ENCODE peak calls at places on chromosome 12, in nine cellular contexts. One of them, this sample, is unnamed.

GRCh38 chr12:117897379-117898161 is 71.2 kb downstream of the KSR2 start:
- DNase-seq in neural progenitor cell: no peak
- DNase-seq in A673: no peak
- DNase-seq in uterus: no peak
- DNase-seq in CD8-positive, alpha-beta T cell: no peak
- DNase-seq in SK-N-SH: no peak
- DNase-seq in CD4-positive, alpha-beta T cell: no peak
- DNase-seq in left ventricle myocardium inferior: no peak
- DNase-seq in PC-3: no peak
- DNase-seq in this sample: no peak

GRCh38 chr12:102595315-102595714 is 115.0 kb upstream of the IGF1 start:
- DNase-seq in neural progenitor cell: no peak
- DNase-seq in A673: no peak
- DNase-seq in uterus: no peak
- DNase-seq in CD8-positive, alpha-beta T cell: no peak
- DNase-seq in SK-N-SH: no peak
- DNase-seq in CD4-positive, alpha-beta T cell: no peak
- DNase-seq in left ventricle myocardium inferior: no peak
- DNase-seq in PC-3: no peak
- DNase-seq in this sample: no peak

GRCh38 chr12:124550123-124551089 is 17.0 kb downstream of the NCOR2 start:
- DNase-seq in neural progenitor cell: no peak
- DNase-seq in A673: peak; percentile 74
- DNase-seq in uterus: no peak
- DNase-seq in CD8-positive, alpha-beta T cell: no peak
- DNase-seq in SK-N-SH: no peak
- DNase-seq in CD4-positive, alpha-beta T cell: no peak
- DNase-seq in left ventricle myocardium inferior: no peak
- DNase-seq in PC-3: peak; percentile 27
- DNase-seq in this sample: no peak

GRCh38 chr12:12872934-12873275 is 18.5 kb upstream of the GPRC5A start:
- DNase-seq in neural progenitor cell: no peak
- DNase-seq in A673: no peak
- DNase-seq in uterus: no peak
- DNase-seq in CD8-positive, alpha-beta T cell: no peak
- DNase-seq in SK-N-SH: no peak
- DNase-seq in CD4-positive, alpha-beta T cell: no peak
- DNase-seq in left ventricle myocardium inferior: no peak
- DNase-seq in PC-3: peak; percentile 81
- DNase-seq in this sample: no peak

GRCh38 chr12:94198872-94199271 is 50.5 kb downstream of the PLXNC1 start:
- DNase-seq in neural progenitor cell: peak; percentile 16
- DNase-seq in A673: no peak
- DNase-seq in uterus: no peak
- DNase-seq in CD8-positive, alpha-beta T cell: no peak
- DNase-seq in SK-N-SH: no peak
- DNase-seq in CD4-positive, alpha-beta T cell: no peak
- DNase-seq in left ventricle myocardium inferior: no peak
- DNase-seq in PC-3: no peak
- DNase-seq in this sample: no peak

GRCh38 chr12:75754698-75755097 is 243.3 kb upstream of the KRR1 start:
- DNase-seq in neural progenitor cell: no peak
- DNase-seq in A673: no peak
- DNase-seq in uterus: no peak
- DNase-seq in CD8-positive, alpha-beta T cell: no peak
- DNase-seq in SK-N-SH: no peak
- DNase-seq in CD4-positive, alpha-beta T cell: no peak
- DNase-seq in left ventricle myocardium inferior: no peak
- DNase-seq in PC-3: no peak
- DNase-seq in this sample: no peak

GRCh38 chr12:101490286-101490920 is 15.3 kb downstream of the SPIC start:
- DNase-seq in neural progenitor cell: peak; percentile 53
- DNase-seq in A673: peak; percentile 45
- DNase-seq in uterus: no peak
- DNase-seq in CD8-positive, alpha-beta T cell: no peak
- DNase-seq in SK-N-SH: no peak
- DNase-seq in CD4-positive, alpha-beta T cell: no peak
- DNase-seq in left ventricle myocardium inferior: no peak
- DNase-seq in PC-3: peak; percentile 54
- DNase-seq in this sample: no peak

GRCh38 chr12:24933694-24934407 is 15.1 kb downstream of the BCAT1 start:
- DNase-seq in neural progenitor cell: no peak
- DNase-seq in A673: no peak
- DNase-seq in uterus: no peak
- DNase-seq in CD8-positive, alpha-beta T cell: no peak
- DNase-seq in SK-N-SH: no peak
- DNase-seq in CD4-positive, alpha-beta T cell: no peak
- DNase-seq in left ventricle myocardium inferior: no peak
- DNase-seq in PC-3: no peak
- DNase-seq in this sample: no peak

GRCh38 chr12:20144341-20144740 is 224.0 kb upstream of the PDE3A start:
- DNase-seq in neural progenitor cell: no peak
- DNase-seq in A673: no peak
- DNase-seq in uterus: no peak
- DNase-seq in CD8-positive, alpha-beta T cell: no peak
- DNase-seq in SK-N-SH: no peak
- DNase-seq in CD4-positive, alpha-beta T cell: no peak
- DNase-seq in left ventricle myocardium inferior: no peak
- DNase-seq in PC-3: no peak
- DNase-seq in this sample: no peak

GRCh38 chr12:94841171-94841570 is 162.3 kb downstream of the NDUFA12 start:
- DNase-seq in neural progenitor cell: no peak
- DNase-seq in A673: no peak
- DNase-seq in uterus: no peak
- DNase-seq in CD8-positive, alpha-beta T cell: no peak
- DNase-seq in SK-N-SH: no peak
- DNase-seq in CD4-positive, alpha-beta T cell: no peak
- DNase-seq in left ventricle myocardium inferior: no peak
- DNase-seq in PC-3: no peak
- DNase-seq in this sample: no peak

GRCh38 chr12:41907036-41907435 is 237.6 kb downstream of the GXYLT1 start:
- DNase-seq in neural progenitor cell: peak; percentile 5
- DNase-seq in A673: no peak
- DNase-seq in uterus: no peak
- DNase-seq in CD8-positive, alpha-beta T cell: no peak
- DNase-seq in SK-N-SH: no peak
- DNase-seq in CD4-positive, alpha-beta T cell: no peak
- DNase-seq in left ventricle myocardium inferior: no peak
- DNase-seq in PC-3: no peak
- DNase-seq in this sample: no peak

GRCh38 chr12:34395056-34396005 is 373.0 kb downstream of the ALG10 start:
- DNase-seq in neural progenitor cell: no peak
- DNase-seq in A673: no peak
- DNase-seq in uterus: peak; percentile 9
- DNase-seq in CD8-positive, alpha-beta T cell: peak; percentile 2
- DNase-seq in SK-N-SH: peak; percentile 7
- DNase-seq in CD4-positive, alpha-beta T cell: no peak
- DNase-seq in left ventricle myocardium inferior: peak; percentile 1
- DNase-seq in PC-3: no peak
- DNase-seq in this sample: no peak

GRCh38 chr12:6229823-6230222 is 29.6 kb downstream of the CD9 start:
- DNase-seq in neural progenitor cell: no peak
- DNase-seq in A673: no peak
- DNase-seq in uterus: peak; percentile 80
- DNase-seq in CD8-positive, alpha-beta T cell: no peak
- DNase-seq in SK-N-SH: no peak
- DNase-seq in CD4-positive, alpha-beta T cell: no peak
- DNase-seq in left ventricle myocardium inferior: peak; percentile 54
- DNase-seq in PC-3: peak; percentile 76
- DNase-seq in this sample: peak; percentile 90

GRCh38 chr12:13374783-13375182 is 178.3 kb downstream of the EMP1 start:
- DNase-seq in neural progenitor cell: no peak
- DNase-seq in A673: no peak
- DNase-seq in uterus: no peak
- DNase-seq in CD8-positive, alpha-beta T cell: no peak
- DNase-seq in SK-N-SH: no peak
- DNase-seq in CD4-positive, alpha-beta T cell: no peak
- DNase-seq in left ventricle myocardium inferior: no peak
- DNase-seq in PC-3: no peak
- DNase-seq in this sample: no peak

GRCh38 chr12:4719821-4720636 is at the start of gene GALNT8:
- DNase-seq in neural progenitor cell: no peak
- DNase-seq in A673: peak; percentile 38
- DNase-seq in uterus: no peak
- DNase-seq in CD8-positive, alpha-beta T cell: no peak
- DNase-seq in SK-N-SH: no peak
- DNase-seq in CD4-positive, alpha-beta T cell: no peak
- DNase-seq in left ventricle myocardium inferior: no peak
- DNase-seq in PC-3: peak; percentile 9
- DNase-seq in this sample: no peak

GRCh38 chr12:78802593-78802992 is 62.0 kb upstream of the SYT1 start:
- DNase-seq in neural progenitor cell: no peak
- DNase-seq in A673: peak; percentile 66
- DNase-seq in uterus: no peak
- DNase-seq in CD8-positive, alpha-beta T cell: no peak
- DNase-seq in SK-N-SH: peak; percentile 19
- DNase-seq in CD4-positive, alpha-beta T cell: no peak
- DNase-seq in left ventricle myocardium inferior: no peak
- DNase-seq in PC-3: peak; percentile 90
- DNase-seq in this sample: peak; percentile 11

GRCh38 chr12:116266220-116266619 is 11.3 kb downstream of the MED13L start:
- DNase-seq in neural progenitor cell: peak; percentile 43
- DNase-seq in A673: peak; percentile 29
- DNase-seq in uterus: no peak
- DNase-seq in CD8-positive, alpha-beta T cell: no peak
- DNase-seq in SK-N-SH: no peak
- DNase-seq in CD4-positive, alpha-beta T cell: no peak
- DNase-seq in left ventricle myocardium inferior: no peak
- DNase-seq in PC-3: no peak
- DNase-seq in this sample: no peak

GRCh38 chr12:13968281-13968680 is 13.1 kb downstream of the GRIN2B start:
- DNase-seq in neural progenitor cell: no peak
- DNase-seq in A673: no peak
- DNase-seq in uterus: no peak
- DNase-seq in CD8-positive, alpha-beta T cell: no peak
- DNase-seq in SK-N-SH: no peak
- DNase-seq in CD4-positive, alpha-beta T cell: no peak
- DNase-seq in left ventricle myocardium inferior: no peak
- DNase-seq in PC-3: no peak
- DNase-seq in this sample: no peak

GRCh38 chr12:122182887-122183587 is at the start of gene LRRC43:
- DNase-seq in neural progenitor cell: peak; percentile 79
- DNase-seq in A673: no peak
- DNase-seq in uterus: no peak
- DNase-seq in CD8-positive, alpha-beta T cell: no peak
- DNase-seq in SK-N-SH: peak; percentile 83
- DNase-seq in CD4-positive, alpha-beta T cell: no peak
- DNase-seq in left ventricle myocardium inferior: no peak
- DNase-seq in PC-3: no peak
- DNase-seq in this sample: no peak

DNA sequence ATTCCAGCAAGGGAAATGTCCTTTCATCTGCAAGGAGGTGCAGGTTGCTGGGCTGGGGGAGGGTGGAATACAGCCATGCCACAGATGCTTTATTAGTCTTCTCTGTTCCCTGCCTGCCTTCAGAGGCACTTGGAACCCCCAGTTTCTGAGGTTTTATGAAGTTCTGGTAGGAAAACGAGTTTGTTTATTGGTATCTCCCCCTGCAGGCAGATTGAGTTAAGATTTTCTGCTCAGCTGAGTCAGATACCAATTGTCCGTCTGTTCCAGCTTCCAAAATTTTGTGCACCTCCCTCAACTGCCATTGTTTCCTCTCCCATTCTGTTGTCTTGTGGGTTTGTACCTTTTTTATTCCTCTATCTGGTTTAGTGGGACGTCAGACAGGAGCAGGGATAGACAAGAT is 155.6 kb downstream of the ETV6 start:
- DNase-seq in neural progenitor cell: no peak
- DNase-seq in A673: peak; percentile 39
- DNase-seq in uterus: no peak
- DNase-seq in CD8-positive, alpha-beta T cell: no peak
- DNase-seq in SK-N-SH: no peak
- DNase-seq in CD4-positive, alpha-beta T cell: no peak
- DNase-seq in left ventricle myocardium inferior: no peak
- DNase-seq in PC-3: no peak
- DNase-seq in this sample: no peak
- H3K27ac ChIP-seq in neural progenitor cell: no peak overlapping the region
- H3K27ac ChIP-seq in A673: no peak overlapping the region
- H3K27ac ChIP-seq in uterus: no peak overlapping the region
- H3K27ac ChIP-seq in CD8-positive, alpha-beta T cell: no peak overlapping the region
- H3K27ac ChIP-seq in SK-N-SH: no peak overlapping the region
- H3K27ac ChIP-seq in CD4-positive, alpha-beta T cell: no peak overlapping the region
- H3K27ac ChIP-seq in left ventricle myocardium inferior: no peak overlapping the region
- H3K27ac ChIP-seq in PC-3: peak overlapping the region; percentile 28
- H3K27ac ChIP-seq in this sample: no peak overlapping the region

DNA sequence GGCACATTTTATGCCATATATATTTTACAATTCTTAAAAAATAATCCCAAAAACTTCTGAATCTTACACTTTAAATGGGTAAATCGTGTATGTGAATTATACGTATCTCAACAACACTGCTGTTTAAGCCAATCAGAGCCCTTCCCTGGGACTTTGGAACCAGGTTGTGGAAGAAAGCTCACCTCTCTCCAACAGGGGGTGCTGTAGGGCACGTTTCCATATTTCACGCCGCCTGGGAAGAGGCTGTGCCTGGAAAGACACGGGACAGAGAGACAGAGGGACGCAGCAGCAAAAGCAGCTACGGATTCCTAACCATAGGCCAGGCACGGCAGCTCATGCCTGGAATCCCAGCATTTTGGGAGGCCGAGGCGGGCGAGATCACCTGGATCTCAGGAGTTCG is 29.4 kb upstream of the FBRSL1 start:
- DNase-seq in neural progenitor cell: no peak
- DNase-seq in A673: peak; percentile 67
- DNase-seq in uterus: no peak
- DNase-seq in CD8-positive, alpha-beta T cell: no peak
- DNase-seq in SK-N-SH: no peak
- DNase-seq in CD4-positive, alpha-beta T cell: no peak
- DNase-seq in left ventricle myocardium inferior: no peak
- DNase-seq in PC-3: peak; percentile 19
- DNase-seq in this sample: no peak
- TF ChIP-seq CTCF in neural progenitor cell: peak; percentile 46
- TF ChIP-seq CTCF in A673: peak; percentile 68
- TF ChIP-seq CTCF in uterus: no peak
- TF ChIP-seq CTCF in CD8-positive, alpha-beta T cell: no peak
- TF ChIP-seq CTCF in SK-N-SH: peak; percentile 37
- TF ChIP-seq CTCF in CD4-positive, alpha-beta T cell: peak; percentile 13
- TF ChIP-seq CTCF in left ventricle myocardium inferior: no peak
- TF ChIP-seq CTCF in PC-3: peak; percentile 53
- TF ChIP-seq CTCF in this sample: peak; percentile 27

DNA sequence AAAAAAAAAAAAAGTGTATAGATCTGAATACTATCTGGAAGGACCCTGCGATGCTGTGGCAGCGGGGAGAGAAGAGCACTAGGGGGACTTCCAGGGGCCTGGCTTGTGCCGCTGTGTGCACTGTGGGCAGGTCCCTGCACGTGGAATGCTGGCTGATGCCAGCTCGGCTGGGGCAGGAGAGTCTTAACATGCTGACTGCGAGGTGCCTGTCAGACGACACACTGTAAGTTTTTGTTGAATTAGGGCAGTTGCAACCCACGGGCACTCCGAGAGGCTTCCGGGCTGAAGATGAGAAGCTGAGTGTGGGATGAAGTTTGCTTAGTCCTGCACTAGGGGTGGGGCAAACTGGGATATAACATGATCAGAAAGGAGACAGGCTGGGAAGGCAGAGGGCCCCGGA is 10.7 kb downstream of the GLT1D1 start:
- DNase-seq in neural progenitor cell: no peak
- DNase-seq in A673: no peak
- DNase-seq in uterus: no peak
- DNase-seq in CD8-positive, alpha-beta T cell: no peak
- DNase-seq in SK-N-SH: no peak
- DNase-seq in CD4-positive, alpha-beta T cell: no peak
- DNase-seq in left ventricle myocardium inferior: no peak
- DNase-seq in PC-3: no peak
- DNase-seq in this sample: no peak
- H3K27ac ChIP-seq in neural progenitor cell: no peak overlapping the region
- H3K27ac ChIP-seq in A673: no peak overlapping the region
- H3K27ac ChIP-seq in uterus: no peak overlapping the region
- H3K27ac ChIP-seq in CD8-positive, alpha-beta T cell: no peak overlapping the region
- H3K27ac ChIP-seq in SK-N-SH: no peak overlapping the region
- H3K27ac ChIP-seq in CD4-positive, alpha-beta T cell: no peak overlapping the region
- H3K27ac ChIP-seq in left ventricle myocardium inferior: no peak overlapping the region
- H3K27ac ChIP-seq in PC-3: no peak overlapping the region
- H3K27ac ChIP-seq in this sample: no peak overlapping the region

GRCh38 chr12:120628919-120629318 is 11.5 kb upstream of the CABP1 start:
- DNase-seq in neural progenitor cell: peak; percentile 45
- DNase-seq in A673: no peak
- DNase-seq in uterus: no peak
- DNase-seq in CD8-positive, alpha-beta T cell: no peak
- DNase-seq in SK-N-SH: peak; percentile 67
- DNase-seq in CD4-positive, alpha-beta T cell: no peak
- DNase-seq in left ventricle myocardium inferior: no peak
- DNase-seq in PC-3: no peak
- DNase-seq in this sample: no peak
- TF ChIP-seq CTCF in neural progenitor cell: peak; percentile 39
- TF ChIP-seq CTCF in A673: peak; percentile 16
- TF ChIP-seq CTCF in uterus: no peak
- TF ChIP-seq CTCF in CD8-positive, alpha-beta T cell: no peak
- TF ChIP-seq CTCF in SK-N-SH: no peak
- TF ChIP-seq CTCF in CD4-positive, alpha-beta T cell: no peak
- TF ChIP-seq CTCF in left ventricle myocardium inferior: peak; percentile 54
- TF ChIP-seq CTCF in PC-3: peak; percentile 23
- TF ChIP-seq CTCF in this sample: peak; percentile 13

This sample was measured in AG04450.